ENCODE peak calls at places on chromosomes 6 and 20, in five cellular contexts. F, G, O, A and U are unnamed samples.

GRCh38 chr6:163667372-163668060 is 253.0 kb downstream of the QKI start:
- DNase-seq in G (no peak), O (no peak), A (no peak), F (peak), U (no peak)

GRCh38 chr6:11277275-11278206 is 45.1 kb upstream of the NEDD9 start:
- DNase-seq in F (no peak), O (no peak), A (no peak), G (peak), U (no peak)

GRCh38 chr20:8094415-8094818 is 37.6 kb upstream of the PLCB1 start:
- DNase-seq in O (no peak), A (no peak), G (no peak), F (no peak), U (no peak)

GRCh38 chr6:167161895-167162467 is 4.2 kb upstream of the GPR31 start:
- DNase-seq in G (no peak), O (no peak), F (no peak), A (no peak), U (no peak)

GRCh38 chr20:53547664-53548239 is 45.9 kb downstream of the ZNF217 start:
- DNase-seq in G (peak), F (no peak), A (no peak), O (peak), U (no peak)

GRCh38 chr6:85418059-85418458 is 31.8 kb upstream of the NT5E start:
- DNase-seq in O (no peak), F (no peak), G (no peak), A (no peak), U (no peak)

GRCh38 chr20:47509104-47509661 is 7.5 kb downstream of the NCOA3 start:
- DNase-seq in G (peak), O (no peak), F (no peak), A (no peak), U (no peak)

GRCh38 chr6:56279346-56280080 is 32.1 kb upstream of the COL21A1 start:
- DNase-seq in O (no peak), F (no peak), G (no peak), A (no peak), U (no peak)

GRCh38 chr6:162778603-162779002 is 50.8 kb downstream of the PACRG start:
- DNase-seq in O (no peak), F (no peak), G (no peak), A (no peak), U (no peak)

GRCh38 chr6:31971279-31971992 is 502 bp downstream of the DXO start:
- DNase-seq in A (no peak), G (no peak), O (no peak), F (no peak), U (no peak)

GRCh38 chr6:257031-257725 is 35.1 kb upstream of the DUSP22 start:
- DNase-seq in F (no peak), O (no peak), A (no peak), G (no peak), U (no peak)

GRCh38 chr20:62776692-62777527 is 19.4 kb upstream of the MRGBP start:
- DNase-seq in F (peak), O (no peak), A (peak), G (peak), U (no peak)

GRCh38 chr6:100881707-100882040 is 545 bp upstream of the ASCC3 start:
- DNase-seq in F (no peak), O (no peak), A (no peak), G (no peak), U (no peak)

GRCh38 chr20:16469395-16469905 is 103.8 kb downstream of the KIF16B start:
- DNase-seq in O (no peak), A (no peak), G (no peak), F (no peak), U (no peak)

GRCh38 chr6:44041461-44042260 is 85.6 kb downstream of the MRPL14 start:
- DNase-seq in G (peak), F (no peak), A (no peak), O (no peak), U (no peak)

GRCh38 chr6:163860194-163861081 is 445.9 kb downstream of the QKI start:
- DNase-seq in F (no peak), G (no peak), A (no peak), O (peak), U (no peak)

GRCh38 chr6:170167657-170168159 is 123.2 kb downstream of the DLL1 start:
- DNase-seq in G (no peak), F (no peak), O (no peak), A (no peak), U (no peak)

GRCh38 chr6:30881987-30882763 is 2.1 kb upstream of the DDR1 start:
- DNase-seq in F (no peak), A (no peak), G (peak), O (peak), U (no peak)

GRCh38 chr20:20255104-20255503 is 112.8 kb upstream of the INSM1 start:
- DNase-seq in O (no peak), A (no peak), F (no peak), G (no peak), U (no peak)

GRCh38 chr20:50169329-50169823 is 15.9 kb upstream of the PEDS1 start:
- DNase-seq in G (peak), F (peak), A (peak), O (peak), U (peak)

GRCh38 chr6:43268348-43268685 is 25.0 kb downstream of the TTBK1 start:
- DNase-seq in O (no peak), F (no peak), A (no peak), G (no peak), U (no peak)

GRCh38 chr6:11575408-11576033 is 38.0 kb downstream of the TMEM170B start:
- DNase-seq in A (no peak), O (peak), F (peak), G (peak), U (no peak)

GRCh38 chr6:47343631-47344421 is 34.1 kb upstream of the TNFRSF21 start:
- DNase-seq in G (no peak), A (no peak), O (no peak), F (no peak), U (no peak)

GRCh38 chr20:62583424-62583920 is 58.8 kb upstream of the SLCO4A1 start:
- DNase-seq in O (no peak), A (no peak), G (no peak), F (no peak), U (no peak)

GRCh38 chr6:108714012-108714773 is 134.0 kb upstream of the ARMC2 start:
- DNase-seq in F (peak), A (no peak), G (no peak), O (no peak), U (no peak)

GRCh38 chr20:64109831-64110391 is 2.5 kb upstream of the NPBWR2 start:
- DNase-seq in F (no peak), G (no peak), O (peak), A (no peak), U (peak)

GRCh38 chr6:99330159-99330558 is 19.3 kb downstream of the FAXC start:
- DNase-seq in F (peak), O (peak), G (peak), A (no peak), U (no peak)